ENCODE peak calls at places on chromosome 3, in four cellular contexts. N, J, U and Q are unnamed samples.

GRCh38 chr3:134354612-134355275 is 19.5 kb downstream of the AMOTL2 start:
- DNase-seq in N (no peak), J (no peak), U (no peak), Q (no peak)

GRCh38 chr3:157871838-157872497 is 234.3 kb downstream of the SHOX2 start:
- DNase-seq in N (no peak), J (no peak), U (no peak), Q (no peak)

GRCh38 chr3:187741403-187742350 is 3.6 kb downstream of the BCL6 start:
- DNase-seq in N (peak), J (peak), U (no peak), Q (peak)

GRCh38 chr3:126883241-126883640 is 99.7 kb upstream of the PLXNA1 start:
- DNase-seq in N (no peak), J (no peak), U (no peak), Q (peak)

GRCh38 chr3:167032267-167032876 is 347.7 kb downstream of the ZBBX start:
- DNase-seq in N (peak), J (no peak), U (no peak), Q (peak)

GRCh38 chr3:40044487-40044886 is 235.1 kb downstream of the MYRIP start:
- DNase-seq in N (peak), J (no peak), U (peak), Q (peak)

GRCh38 chr3:15636028-15636709 is 34.6 kb downstream of the BTD start:
- DNase-seq in N (peak), J (peak), U (peak), Q (peak)

GRCh38 chr3:155069729-155070128 is 10.4 kb upstream of the MME start:
- DNase-seq in N (peak), J (no peak), U (no peak), Q (peak)

GRCh38 chr3:10226293-10226692 is 22.0 kb upstream of the TATDN2 start:
- DNase-seq in N (no peak), J (no peak), U (no peak), Q (no peak)

GRCh38 chr3:73389104-73389809 is 235.5 kb downstream of the PDZRN3 start:
- DNase-seq in N (no peak), J (no peak), U (no peak), Q (no peak)

GRCh38 chr3:193962986-193963683 is 172.8 kb upstream of the HES1 start:
- DNase-seq in N (peak), J (no peak), U (no peak), Q (no peak)

GRCh38 chr3:173653781-173654180 is 256.2 kb downstream of the NLGN1 start:
- DNase-seq in N (no peak), J (no peak), U (no peak), Q (no peak)

GRCh38 chr3:123804676-123805075 is 79.5 kb downstream of the MYLK start:
- DNase-seq in N (no peak), J (no peak), U (no peak), Q (no peak)

GRCh38 chr3:122919291-122919610 is 108.3 kb downstream of the SEMA5B start:
- DNase-seq in N (no peak), J (no peak), U (no peak), Q (no peak)

GRCh38 chr3:14431928-14432834 is 29.8 kb downstream of the SLC6A6 start:
- DNase-seq in N (peak), J (peak), U (no peak), Q (peak)

GRCh38 chr3:7322957-7323679 is 462.2 kb downstream of the GRM7 start:
- DNase-seq in N (no peak), J (no peak), U (no peak), Q (peak)

GRCh38 chr3:127978636-127979035 is 63.6 kb downstream of the KBTBD12 start:
- DNase-seq in N (no peak), J (no peak), U (no peak), Q (no peak)

GRCh38 chr3:52289747-52290595 is 2.3 kb downstream of the GLYCTK start:
- DNase-seq in N (no peak), J (no peak), U (no peak), Q (no peak)

GRCh38 chr3:197256104-197256503 is 42.3 kb downstream of the DLG1 start:
- DNase-seq in N (no peak), J (no peak), U (no peak), Q (no peak)

GRCh38 chr3:170200992-170201391 is 19.5 kb upstream of the PHC3 start:
- DNase-seq in N (no peak), J (no peak), U (no peak), Q (no peak)

GRCh38 chr3:117632191-117632590 is 922.6 kb downstream of the TUSC7 start:
- DNase-seq in N (no peak), J (no peak), U (no peak), Q (no peak)

GRCh38 chr3:18559323-18559972 is 134.3 kb upstream of the SATB1 start:
- DNase-seq in N (peak), J (peak), U (no peak), Q (peak)

GRCh38 chr3:36932979-36933378 is 11.9 kb downstream of the TRANK1 start:
- DNase-seq in N (no peak), J (no peak), U (no peak), Q (peak)